ENCODE peak calls at places on chromosomes 12 and 14, in seven cellular contexts. V, K, O, B, M, P and Y are unnamed samples.

GRCh38 chr12:65881348-65881961 is 57.2 kb downstream of the HMGA2 start:
- DNase-seq in V (no peak), K (peak), O (no peak), B (no peak), M (no peak), P (no peak), Y (no peak)

GRCh38 chr12:24425601-24425970 is 476.1 kb upstream of the SOX5 start:
- DNase-seq in V (no peak), K (no peak), O (no peak), B (no peak), M (no peak), P (no peak), Y (no peak)

GRCh38 chr14:94613720-94614644 is 1.8 kb downstream of the SERPINA3 start:
- DNase-seq in V (no peak), K (no peak), O (no peak), B (no peak), M (no peak), P (no peak), Y (no peak)

GRCh38 chr12:98561846-98562245 is 31.6 kb upstream of the SLC25A3 start:
- DNase-seq in V (no peak), K (no peak), O (no peak), B (no peak), M (no peak), P (no peak), Y (no peak)

GRCh38 chr12:101696477-101697196 is 803 bp upstream of the CHPT1 start:
- DNase-seq in V (peak), K (peak), O (no peak), B (no peak), M (peak), P (peak), Y (peak)

GRCh38 chr12:105319691-105320209 is 10.7 kb upstream of the C12orf75 start:
- DNase-seq in V (no peak), K (no peak), O (no peak), B (no peak), M (no peak), P (no peak), Y (no peak)

GRCh38 chr12:128856035-128856790 is 2.9 kb downstream of the GLT1D1 start:
- DNase-seq in V (no peak), K (no peak), O (no peak), B (no peak), M (peak), P (no peak), Y (no peak)

GRCh38 chr14:99187858-99188257 is 84.1 kb downstream of the BCL11B start:
- DNase-seq in V (no peak), K (no peak), O (no peak), B (no peak), M (no peak), P (no peak), Y (no peak)

GRCh38 chr14:71380271-71380670 is 473.0 kb downstream of the PCNX1 start:
- DNase-seq in V (no peak), K (no peak), O (no peak), B (no peak), M (no peak), P (no peak), Y (no peak)

GRCh38 chr12:18747960-18748359 is 10.0 kb downstream of the CAPZA3 start:
- DNase-seq in V (no peak), K (no peak), O (no peak), B (no peak), M (no peak), P (no peak), Y (no peak)

DNA sequence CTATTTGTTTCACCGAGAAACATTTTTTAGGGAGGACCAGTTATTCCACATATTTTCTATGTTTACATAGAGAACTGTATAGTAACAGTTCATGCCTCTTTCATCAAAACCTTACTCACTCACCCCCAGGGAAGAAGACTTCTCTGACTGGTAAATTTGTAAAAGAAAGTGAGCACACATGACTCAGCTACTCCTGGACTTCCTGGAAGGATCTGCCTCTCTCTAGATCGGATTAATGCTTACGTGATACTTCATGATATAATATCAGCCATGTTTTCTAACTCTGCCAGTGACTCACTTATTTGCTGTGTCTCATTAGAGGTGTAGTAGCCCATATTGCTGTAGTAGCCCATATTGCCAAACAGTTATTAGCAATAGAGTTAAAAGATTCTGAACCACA is 494.3 kb upstream of the ATXN7L3B start:
- DNase-seq in V (no peak), K (no peak), O (no peak), B (no peak), M (no peak), P (no peak), Y (no peak)
- TF ChIP-seq POLR2AphosphoS5 in V (no peak), K (no peak), O (no peak), B (no peak), M (no peak), P (no peak), Y (no peak)

GRCh38 chr12:121536929-121537813 is 43.7 kb downstream of the KDM2B start:
- DNase-seq in V (peak), K (peak), O (peak), B (peak), M (peak), P (peak), Y (peak)
- TF ChIP-seq POLR2AphosphoS5 in V (no peak), K (peak), O (peak), B (no peak), M (no peak), P (no peak), Y (peak)

GRCh38 chr12:120711411-120711810 is 1.2 kb downstream of the UNC119B start:
- DNase-seq in V (no peak), K (no peak), O (no peak), B (no peak), M (no peak), P (no peak), Y (no peak)

GRCh38 chr12:120712654-120713053 is 2.4 kb downstream of the UNC119B start:
- DNase-seq in V (no peak), K (no peak), O (no peak), B (no peak), M (no peak), P (no peak), Y (no peak)

GRCh38 chr12:120710805-120711296 is 593 bp downstream of the UNC119B start:
- DNase-seq in V (peak), K (peak), O (no peak), B (no peak), M (no peak), P (no peak), Y (peak)

GRCh38 chr12:120709976-120710804 is at the start of gene UNC119B:
- DNase-seq in V (peak), K (peak), O (no peak), B (no peak), M (peak), P (peak), Y (peak)

GRCh38 chr12:120713861-120714482 is 3.7 kb downstream of the UNC119B start:
- DNase-seq in V (peak), K (peak), O (no peak), B (no peak), M (no peak), P (peak), Y (peak)
- TF ChIP-seq POLR2AphosphoS5 in V (no peak), K (no peak), O (peak), B (no peak), M (no peak), P (no peak), Y (no peak)

GRCh38 chr14:86570371-86570770 is 1040.4 kb downstream of the FLRT2 start:
- DNase-seq in V (no peak), K (no peak), O (no peak), B (no peak), M (no peak), P (no peak), Y (no peak)

GRCh38 chr14:86574026-86574777 is 1044.3 kb downstream of the FLRT2 start:
- DNase-seq in V (no peak), K (no peak), O (no peak), B (no peak), M (no peak), P (no peak), Y (no peak)

GRCh38 chr14:86574778-86575129 is 1044.8 kb downstream of the FLRT2 start:
- DNase-seq in V (no peak), K (no peak), O (no peak), B (no peak), M (no peak), P (no peak), Y (no peak)

GRCh38 chr14:86575141-86575540 is 1045.2 kb downstream of the FLRT2 start:
- DNase-seq in V (no peak), K (no peak), O (no peak), B (no peak), M (no peak), P (no peak), Y (no peak)
- TF ChIP-seq POLR2AphosphoS5 in V (no peak), K (no peak), O (no peak), B (no peak), M (no peak), P (no peak), Y (no peak)